ENCODE peak calls at places on chromosome 14, in five cellular contexts. T, P, Y, F and K are unnamed samples.

GRCh38 chr14:77086017-77086727 is 11.9 kb upstream of the CIPC start:
- DNase-seq in T (no peak), P (no peak), Y (peak; percentile 77), F (peak; percentile 18), K (peak; percentile 57)

GRCh38 chr14:103801459-103801858 is 45.9 kb downstream of the PPP1R13B start:
- DNase-seq in T (no peak), P (no peak), Y (peak; percentile 83), F (peak; percentile 41), K (no peak)

GRCh38 chr14:60665178-60665555 is 15.9 kb upstream of the SIX1 start:
- DNase-seq in T (no peak), P (no peak), Y (no peak), F (no peak), K (no peak)

GRCh38 chr14:74671789-74672188 is 41.1 kb downstream of the AREL1 start:
- DNase-seq in T (no peak), P (no peak), Y (peak; percentile 84), F (no peak), K (no peak)

GRCh38 chr14:50920482-50921225 is 23.6 kb downstream of the PYGL start:
- DNase-seq in T (no peak), P (no peak), Y (peak; percentile 63), F (no peak), K (no peak)

GRCh38 chr14:36857136-36857535 is 195.5 kb downstream of the PAX9 start:
- DNase-seq in T (no peak), P (no peak), Y (no peak), F (peak; percentile 77), K (no peak)

GRCh38 chr14:22994762-22995275 is 12.5 kb upstream of the AJUBA start:
- DNase-seq in T (no peak), P (peak; percentile 27), Y (peak; percentile 40), F (no peak), K (peak; percentile 52)

GRCh38 chr14:68790656-68791077 is 2.2 kb downstream of the ZFP36L1 start:
- DNase-seq in T (no peak), P (peak; percentile 60), Y (no peak), F (no peak), K (no peak)

GRCh38 chr14:90483551-90483950 is 86.7 kb downstream of the CALM1 start:
- DNase-seq in T (peak; percentile 63), P (no peak), Y (no peak), F (peak; percentile 70), K (peak; percentile 3)

GRCh38 chr14:69928111-69928523 is 48.9 kb downstream of the SMOC1 start:
- DNase-seq in T (no peak), P (no peak), Y (peak; percentile 87), F (no peak), K (no peak)

GRCh38 chr14:103190731-103191130 is 67.5 kb downstream of the TNFAIP2 start:
- DNase-seq in T (no peak), P (no peak), Y (no peak), F (no peak), K (no peak)

GRCh38 chr14:52871606-52872005 is 79.2 kb downstream of the FERMT2 start:
- DNase-seq in T (no peak), P (no peak), Y (no peak), F (no peak), K (no peak)

GRCh38 chr14:31879661-31880348 is 197.3 kb upstream of the ARHGAP5 start:
- DNase-seq in T (no peak), P (no peak), Y (no peak), F (no peak), K (no peak)

GRCh38 chr14:72613975-72614319 is 280.0 kb downstream of the DPF3 start:
- DNase-seq in T (no peak), P (no peak), Y (no peak), F (no peak), K (no peak)

GRCh38 chr14:90382491-90383125 is 14.2 kb upstream of the CALM1 start:
- DNase-seq in T (no peak), P (peak; percentile 85), Y (peak; percentile 83), F (peak; percentile 79), K (no peak)

GRCh38 chr14:55780156-55780946 is 200.3 kb downstream of the KTN1 start:
- DNase-seq in T (no peak), P (no peak), Y (peak; percentile 87), F (no peak), K (no peak)

GRCh38 chr14:72500234-72500838 is 393.6 kb downstream of the DPF3 start:
- DNase-seq in T (no peak), P (no peak), Y (no peak), F (no peak), K (no peak)

GRCh38 chr14:77307099-77307496 is 13.6 kb downstream of the POMT2 start:
- DNase-seq in T (no peak), P (peak; percentile 79), Y (peak; percentile 48), F (no peak), K (no peak)

GRCh38 chr14:66979083-66979974 is 209.9 kb upstream of the GARIN2 start:
- DNase-seq in T (no peak), P (no peak), Y (no peak), F (no peak), K (no peak)